ENCODE peak calls at places on chromosomes 12 and 14, in four cellular contexts. One of them, this sample, is unnamed.

GRCh38 chr12:53560912-53561589 is 53.8 kb upstream of the NPFF start:
- DNase-seq in CD8-positive, alpha-beta T cell: no peak
- DNase-seq in NCI-H446 treated with DMSO at 0.1 percent for 48 hours: no peak
- DNase-seq in cerebellar nuclear complex: no peak
- DNase-seq in this sample: no peak

GRCh38 chr12:123976227-123976826 is 3.3 kb downstream of the ZNF664 start:
- DNase-seq in NCI-H446 treated with DMSO at 0.1 percent for 48 hours: no peak
- DNase-seq in CD8-positive, alpha-beta T cell: no peak
- DNase-seq in cerebellar nuclear complex: no peak
- DNase-seq in this sample: no peak

GRCh38 chr12:104215638-104216297 is at the start of gene TXNRD1:
- DNase-seq in NCI-H446 treated with DMSO at 0.1 percent for 48 hours: no peak
- DNase-seq in CD8-positive, alpha-beta T cell: peak
- DNase-seq in cerebellar nuclear complex: no peak
- DNase-seq in this sample: peak

GRCh38 chr12:14902465-14902864 is 16.8 kb upstream of the MGP start:
- DNase-seq in CD8-positive, alpha-beta T cell: no peak
- DNase-seq in cerebellar nuclear complex: no peak
- DNase-seq in NCI-H446 treated with DMSO at 0.1 percent for 48 hours: no peak
- DNase-seq in this sample: no peak

GRCh38 chr12:84814664-84815245 is 97.8 kb downstream of the SLC6A15 start:
- DNase-seq in NCI-H446 treated with DMSO at 0.1 percent for 48 hours: no peak
- DNase-seq in CD8-positive, alpha-beta T cell: no peak
- DNase-seq in cerebellar nuclear complex: no peak
- DNase-seq in this sample: no peak

GRCh38 chr12:66290716-66291200 is 11.5 kb upstream of the HELB start:
- DNase-seq in NCI-H446 treated with DMSO at 0.1 percent for 48 hours: no peak
- DNase-seq in CD8-positive, alpha-beta T cell: no peak
- DNase-seq in cerebellar nuclear complex: no peak
- DNase-seq in this sample: no peak

GRCh38 chr12:80038062-80038560 is 61.2 kb upstream of the OTOGL start:
- DNase-seq in CD8-positive, alpha-beta T cell: no peak
- DNase-seq in NCI-H446 treated with DMSO at 0.1 percent for 48 hours: no peak
- DNase-seq in cerebellar nuclear complex: no peak
- DNase-seq in this sample: no peak

GRCh38 chr12:75007133-75007532 is 202.5 kb downstream of the KCNC2 start:
- DNase-seq in CD8-positive, alpha-beta T cell: no peak
- DNase-seq in NCI-H446 treated with DMSO at 0.1 percent for 48 hours: no peak
- DNase-seq in cerebellar nuclear complex: no peak
- DNase-seq in this sample: no peak

GRCh38 chr14:61470261-61470953 is 149.0 kb downstream of the PRKCH start:
- DNase-seq in cerebellar nuclear complex: no peak
- DNase-seq in NCI-H446 treated with DMSO at 0.1 percent for 48 hours: peak
- DNase-seq in CD8-positive, alpha-beta T cell: no peak
- DNase-seq in this sample: no peak

GRCh38 chr12:85468356-85469157 is 188.5 kb downstream of the ALX1 start:
- DNase-seq in CD8-positive, alpha-beta T cell: no peak
- DNase-seq in NCI-H446 treated with DMSO at 0.1 percent for 48 hours: peak
- DNase-seq in cerebellar nuclear complex: no peak
- DNase-seq in this sample: no peak

GRCh38 chr14:50937800-50938199 is 6.5 kb downstream of the PYGL start:
- DNase-seq in CD8-positive, alpha-beta T cell: no peak
- DNase-seq in cerebellar nuclear complex: no peak
- DNase-seq in NCI-H446 treated with DMSO at 0.1 percent for 48 hours: no peak
- DNase-seq in this sample: no peak

GRCh38 chr12:79763748-79764452 is 73.1 kb upstream of the PAWR start:
- DNase-seq in CD8-positive, alpha-beta T cell: no peak
- DNase-seq in NCI-H446 treated with DMSO at 0.1 percent for 48 hours: no peak
- DNase-seq in cerebellar nuclear complex: no peak
- DNase-seq in this sample: no peak

GRCh38 chr14:98928418-98928817 is 343.6 kb downstream of the BCL11B start:
- DNase-seq in cerebellar nuclear complex: no peak
- DNase-seq in CD8-positive, alpha-beta T cell: no peak
- DNase-seq in NCI-H446 treated with DMSO at 0.1 percent for 48 hours: no peak
- DNase-seq in this sample: no peak

This sample was measured in activated effector memory CD4-positive, alpha-beta T cell treated with Interleukin-2 at 50 U/mL for 16 hours.